ENCODE peak calls at places on chromosomes 5 and 9, in five cellular contexts. C, K, H, F and Y are unnamed samples.

GRCh38 chr5:34474573-34475021 is 181.5 kb upstream of the RAI14 start:
- DNase-seq in F (peak), C (no peak), H (no peak), K (peak), Y (peak)

GRCh38 chr5:69492391-69493234 is at the start of gene OCLN:
- DNase-seq in H (no peak), K (no peak), C (peak), F (peak), Y (no peak)

GRCh38 chr5:168039485-168040005 is 251.9 kb upstream of the WWC1 start:
- DNase-seq in H (no peak), C (no peak), K (no peak), F (no peak), Y (no peak)

GRCh38 chr5:168525856-168526255 is 3.2 kb upstream of the FBLL1 start:
- DNase-seq in F (no peak), C (no peak), K (no peak), H (no peak), Y (no peak)

GRCh38 chr9:37953775-37954437 is 50.0 kb upstream of the SLC25A51 start:
- DNase-seq in F (peak), C (no peak), K (peak), H (peak), Y (peak)

GRCh38 chr5:29504411-29504810 is 1689.1 kb upstream of the CDH6 start:
- DNase-seq in H (no peak), F (no peak), C (no peak), K (no peak), Y (no peak)

GRCh38 chr9:101738566-101739183 is at the start of gene GRIN3A:
- DNase-seq in K (no peak), C (no peak), F (peak), H (peak), Y (no peak)

GRCh38 chr5:34657550-34657921 is 1.4 kb downstream of the RAI14 start:
- DNase-seq in H (peak), K (peak), F (peak), C (no peak), Y (peak)

GRCh38 chr5:151382576-151382975 is 35.2 kb upstream of the SLC36A2 start:
- DNase-seq in C (no peak), F (no peak), H (no peak), K (no peak), Y (no peak)

GRCh38 chr5:23639326-23639725 is 131.9 kb downstream of the PRDM9 start:
- DNase-seq in K (no peak), F (no peak), C (no peak), H (no peak), Y (peak)

GRCh38 chr5:122501087-122501435 is 189.0 kb downstream of the SNCAIP start:
- DNase-seq in C (no peak), K (peak), H (peak), F (no peak), Y (peak)

GRCh38 chr9:34709196-34709978 is 549 bp downstream of the CCL21 start:
- DNase-seq in K (no peak), C (no peak), H (no peak), F (no peak), Y (no peak)

GRCh38 chr9:109956811-109957440 is 176.9 kb downstream of the PALM2AKAP2 start:
- DNase-seq in K (no peak), C (no peak), H (no peak), F (no peak), Y (peak)

GRCh38 chr5:79284852-79285251 is 48.9 kb downstream of the JMY start:
- DNase-seq in K (no peak), C (no peak), H (no peak), F (no peak), Y (no peak)

GRCh38 chr5:82563745-82564144 is 285.6 kb upstream of the RPS23 start:
- DNase-seq in F (no peak), C (no peak), H (no peak), K (no peak), Y (no peak)

GRCh38 chr9:137880160-137880975 is 2.8 kb downstream of the CACNA1B start:
- DNase-seq in K (no peak), C (no peak), H (no peak), F (no peak), Y (no peak)

GRCh38 chr9:123544007-123544827 is 188.2 kb downstream of the CRB2 start:
- DNase-seq in K (peak), F (peak), C (no peak), H (no peak), Y (peak)

GRCh38 chr9:89564257-89564878 is 40.4 kb upstream of the GADD45G start:
- DNase-seq in F (no peak), K (peak), H (no peak), C (no peak), Y (peak)

GRCh38 chr9:4886698-4887097 is 94.0 kb downstream of the RCL1 start:
- DNase-seq in K (no peak), C (no peak), F (no peak), H (no peak), Y (no peak)

GRCh38 chr9:37943329-37944265 is 39.7 kb upstream of the SLC25A51 start:
- DNase-seq in C (no peak), K (peak), F (no peak), H (peak), Y (peak)

GRCh38 chr9:87267701-87268100 is 230.0 kb upstream of the DAPK1 start:
- DNase-seq in K (peak), H (no peak), C (peak), F (no peak), Y (no peak)

GRCh38 chr5:1652873-1653707 is 129.3 kb upstream of the LPCAT1 start:
- DNase-seq in K (no peak), H (no peak), C (no peak), F (no peak), Y (no peak)

GRCh38 chr9:125119643-125120286 is 23.6 kb downstream of the SCAI start:
- DNase-seq in F (no peak), H (no peak), C (no peak), K (no peak), Y (peak)

GRCh38 chr9:72524820-72525539 is 3.6 kb downstream of the TMC1 start:
- DNase-seq in C (peak), H (no peak), F (peak), K (peak), Y (peak)

GRCh38 chr9:92048924-92049625 is 66.1 kb downstream of the SPTLC1 start:
- DNase-seq in K (no peak), H (no peak), F (no peak), C (no peak), Y (peak)

GRCh38 chr9:28539432-28539831 is 966.2 kb upstream of the C9orf72 start:
- DNase-seq in F (no peak), H (no peak), C (no peak), K (no peak), Y (no peak)

GRCh38 chr5:96565843-96566242 is 96.3 kb upstream of the CAST start:
- DNase-seq in K (peak), C (no peak), F (peak), H (no peak), Y (peak)

GRCh38 chr5:137300411-137301240 is 198.5 kb downstream of the SPOCK1 start:
- DNase-seq in K (peak), C (no peak), F (no peak), H (no peak), Y (peak)

GRCh38 chr9:124812401-124813016 is 35.6 kb downstream of the OLFML2A start:
- DNase-seq in K (peak), H (no peak), C (peak), F (peak), Y (peak)

GRCh38 chr5:179606071-179606909 is 17.2 kb downstream of the HNRNPH1 start:
- DNase-seq in K (no peak), C (no peak), H (no peak), F (no peak), Y (no peak)

GRCh38 chr9:20358201-20358600 is 264.1 kb downstream of the MLLT3 start:
- DNase-seq in F (no peak), K (peak), C (no peak), H (no peak), Y (peak)

GRCh38 chr9:20353931-20354652 is 268.2 kb downstream of the MLLT3 start:
- DNase-seq in F (no peak), K (peak), H (no peak), C (no peak), Y (peak)

GRCh38 chr9:20355022-20355421 is 267.3 kb downstream of the MLLT3 start:
- DNase-seq in H (no peak), K (peak), C (no peak), F (no peak), Y (peak)

GRCh38 chr9:20357207-20357503 is 265.1 kb downstream of the MLLT3 start:
- DNase-seq in H (no peak), F (no peak), K (peak), C (no peak), Y (peak)

GRCh38 chr9:20356392-20357206 is 265.7 kb downstream of the MLLT3 start:
- DNase-seq in C (peak), F (peak), K (peak), H (peak), Y (peak)
- H3K4me3 ChIP-seq in C (no peak), F (peak), K (peak), H (no peak), Y (peak)

GRCh38 chr5:59473611-59474010 is 419.9 kb downstream of the PDE4D start:
- DNase-seq in F (no peak), H (no peak), C (no peak), K (no peak), Y (no peak)
- TF ChIP-seq CTCF in F (no peak), H (no peak), C (no peak), K (no peak), Y (no peak)

DNA sequence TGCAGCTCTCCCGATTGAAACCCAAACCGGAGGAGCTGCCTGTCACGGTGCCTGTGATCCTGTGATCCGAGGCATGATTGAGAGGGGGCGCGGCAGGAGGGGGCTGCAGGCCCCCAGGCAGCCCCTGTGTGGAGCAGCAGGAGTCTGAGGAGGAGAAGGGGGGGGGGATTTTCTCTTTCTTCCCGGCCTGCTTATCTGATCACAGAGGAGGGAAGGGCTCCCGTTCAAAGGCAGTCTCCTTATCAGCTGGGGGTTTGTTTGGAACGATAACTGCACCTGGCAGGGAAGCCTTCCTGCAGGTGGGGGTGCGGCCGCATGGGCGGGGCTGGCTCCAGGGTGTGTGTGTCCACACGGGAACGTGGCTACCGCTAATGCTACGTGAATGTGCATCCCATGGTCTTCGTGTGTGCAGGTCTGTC is 38.4 kb downstream of the LMX1B start:
- DNase-seq in H (no peak), C (no peak), F (no peak), K (no peak), Y (no peak)
- H3K4me3 ChIP-seq in H (no peak), C (no peak), F (no peak), K (no peak), Y (no peak)

GRCh38 chr9:19497276-19497675 is 88.5 kb downstream of the ACER2 start:
- DNase-seq in C (no peak), F (no peak), H (no peak), K (no peak), Y (no peak)

GRCh38 chr9:19496321-19496720 is 87.5 kb downstream of the ACER2 start:
- DNase-seq in K (no peak), C (no peak), H (no peak), F (no peak), Y (no peak)

GRCh38 chr9:19493174-19493811 is 84.5 kb downstream of the ACER2 start:
- DNase-seq in F (peak), C (peak), H (peak), K (peak), Y (peak)

GRCh38 chr9:19493845-19494244 is 85.0 kb downstream of the ACER2 start:
- DNase-seq in C (no peak), H (no peak), K (no peak), F (no peak), Y (no peak)

GRCh38 chr9:19495186-19496028 is 86.6 kb downstream of the ACER2 start:
- DNase-seq in K (no peak), C (no peak), F (no peak), H (no peak), Y (no peak)
- TF ChIP-seq CTCF in K (no peak), C (no peak), F (no peak), H (no peak), Y (no peak)

GRCh38 chr9:131739192-131739961 is 499 bp downstream of the RAPGEF1 start:
- DNase-seq in F (no peak), K (peak), C (peak), H (peak), Y (no peak)

GRCh38 chr9:131739988-131740648 is at the start of gene RAPGEF1:
- DNase-seq in C (peak), F (no peak), K (peak), H (peak), Y (no peak)

GRCh38 chr9:131738838-131739191 is 1.1 kb downstream of the RAPGEF1 start:
- DNase-seq in K (no peak), C (no peak), H (no peak), F (no peak), Y (no peak)

GRCh38 chr9:131737426-131737825 is 2.5 kb downstream of the RAPGEF1 start:
- DNase-seq in C (no peak), F (no peak), H (no peak), K (no peak), Y (no peak)

DNA sequence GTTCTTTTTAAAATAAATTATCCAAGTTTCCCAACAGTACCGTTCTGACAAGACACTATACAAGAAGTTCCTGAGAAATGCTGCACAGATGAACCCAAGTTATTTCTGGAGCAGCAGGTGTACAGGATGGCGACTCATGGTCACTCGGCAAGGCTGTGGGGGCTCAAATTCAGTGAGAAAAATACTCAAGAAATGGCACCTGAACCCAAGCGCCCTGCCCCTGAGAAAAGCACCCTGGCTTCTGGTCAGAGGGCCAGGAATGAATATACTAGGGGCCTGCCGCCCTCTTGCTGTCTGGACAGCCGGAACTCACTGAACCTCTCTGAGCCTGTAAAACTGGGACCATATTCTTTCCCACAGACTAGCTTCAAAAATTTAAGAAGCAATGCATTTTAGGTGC is 1.6 kb downstream of the RAPGEF1 start:
- DNase-seq in K (no peak), C (no peak), H (no peak), F (no peak), Y (no peak)
- H3K4me3 ChIP-seq in K (peak), C (peak), H (peak), F (peak), Y (no peak)